ENCODE peak calls at places on chromosome 18, in ten cellular contexts. I is Peyer's patch, F is fibroblast of pulmonary artery, H is BJ, T is choroid plexus epithelial cell, L is heart left ventricle, E is right atrium auricular region, B is spleen, P is AG04450, Y is ovary. V is an unnamed sample.

GRCh38 chr18:8379187-8379941 is 229.9 kb upstream of the RAB12 start:
- DNase-seq in I (no peak), F (no peak), H (no peak), T (no peak), L (no peak), E (no peak), B (no peak), P (no peak), Y (no peak), V (no peak)

GRCh38 chr18:49486617-49486958 is 446 bp downstream of the C18orf32 start:
- DNase-seq in I (no peak), F (peak; percentile 17), H (no peak), T (peak; percentile 31), L (no peak), E (no peak), B (no peak), P (no peak), Y (no peak), V (peak; percentile 30)

GRCh38 chr18:25310045-25310444 is 41.9 kb downstream of the ZNF521 start:
- DNase-seq in I (no peak), F (peak; percentile 54), H (no peak), T (peak; percentile 72), L (no peak), E (no peak), B (no peak), P (no peak), Y (no peak), V (peak; percentile 64)

GRCh38 chr18:22871809-22872525 is 61.2 kb upstream of the RBBP8 start:
- DNase-seq in I (no peak), F (peak; percentile 51), H (no peak), T (peak; percentile 71), L (no peak), E (no peak), B (no peak), P (no peak), Y (no peak), V (peak; percentile 42)

GRCh38 chr18:31120594-31120993 is 18.4 kb upstream of the DSC2 start:
- DNase-seq in I (no peak), F (no peak), H (no peak), T (no peak), L (no peak), E (no peak), B (no peak), P (no peak), Y (no peak), V (no peak)

GRCh38 chr18:58892536-58892935 is 27.9 kb downstream of the ZNF532 start:
- DNase-seq in I (no peak), F (no peak), H (no peak), T (no peak), L (no peak), E (no peak), B (no peak), P (no peak), Y (no peak), V (no peak)

GRCh38 chr18:3367491-3368091 is 82.4 kb upstream of the TGIF1 start:
- DNase-seq in I (no peak), F (peak; percentile 78), H (peak; percentile 67), T (peak; percentile 90), L (no peak), E (no peak), B (no peak), P (no peak), Y (no peak), V (peak; percentile 74)

GRCh38 chr18:53004798-53005197 is 664.8 kb downstream of the DCC start:
- DNase-seq in I (no peak), F (no peak), H (no peak), T (no peak), L (no peak), E (no peak), B (no peak), P (no peak), Y (no peak), V (no peak)

GRCh38 chr18:32956591-32957310 is 183.9 kb upstream of the KLHL14 start:
- DNase-seq in I (no peak), F (peak; percentile 70), H (no peak), T (peak; percentile 91), L (no peak), E (no peak), B (no peak), P (peak; percentile 2), Y (no peak), V (peak; percentile 86)

GRCh38 chr18:80159713-80160636 is 50.9 kb downstream of the ADNP2 start:
- DNase-seq in I (no peak), F (peak; percentile 51), H (no peak), T (peak; percentile 17), L (no peak), E (no peak), B (peak; percentile 86), P (no peak), Y (peak; percentile 36), V (peak; percentile 8)

GRCh38 chr18:34594243-34594642 is 115.9 kb upstream of the DTNA start:
- DNase-seq in I (no peak), F (no peak), H (no peak), T (no peak), L (no peak), E (no peak), B (no peak), P (no peak), Y (no peak), V (no peak)

GRCh38 chr18:51137051-51137729 is 60.3 kb downstream of the MEX3C start:
- DNase-seq in I (no peak), F (no peak), H (no peak), T (peak; percentile 68), L (no peak), E (no peak), B (no peak), P (no peak), Y (no peak), V (no peak)

GRCh38 chr18:33578371-33579146 is 540 bp downstream of the ASXL3 start:
- DNase-seq in I (peak; percentile 49), F (no peak), H (no peak), T (peak; percentile 10), L (peak; percentile 34), E (no peak), B (peak; percentile 68), P (no peak), Y (peak; percentile 79), V (no peak)

GRCh38 chr18:38801640-38802039 is 1236.0 kb upstream of the CELF4 start:
- DNase-seq in I (no peak), F (no peak), H (no peak), T (no peak), L (no peak), E (no peak), B (no peak), P (no peak), Y (no peak), V (no peak)

GRCh38 chr18:45787346-45787745 is 38.1 kb upstream of the SIGLEC15 start:
- DNase-seq in I (no peak), F (no peak), H (no peak), T (no peak), L (no peak), E (no peak), B (no peak), P (no peak), Y (no peak), V (no peak)

GRCh38 chr18:45793295-45793965 is 32.0 kb upstream of the SIGLEC15 start:
- DNase-seq in I (no peak), F (peak; percentile 81), H (peak; percentile 87), T (peak; percentile 86), L (no peak), E (no peak), B (no peak), P (peak; percentile 79), Y (no peak), V (peak; percentile 90)

GRCh38 chr18:45792551-45793294 is 32.8 kb upstream of the SIGLEC15 start:
- DNase-seq in I (no peak), F (peak; percentile 63), H (no peak), T (no peak), L (no peak), E (no peak), B (no peak), P (no peak), Y (no peak), V (peak; percentile 67)
- H3K4me3 ChIP-seq in I (no peak overlapping the region), F (no peak overlapping the region), H (no peak overlapping the region), T (no peak overlapping the region), L (no peak overlapping the region), E (no peak overlapping the region), B (no peak overlapping the region), P (no peak overlapping the region), Y (no peak overlapping the region), V (no peak overlapping the region)

GRCh38 chr18:76875390-76876330 is 53.3 kb downstream of the ZNF236 start:
- DNase-seq in I (peak; percentile 66), F (peak; percentile 55), H (no peak), T (peak; percentile 72), L (no peak), E (no peak), B (no peak), P (no peak), Y (no peak), V (peak; percentile 47)
- TF ChIP-seq CTCF in I (peak; percentile 58), F (peak; percentile 68), H (peak; percentile 65), T (peak; percentile 76), L (peak; percentile 30), E (peak; percentile 61), B (peak; percentile 48), P (peak; percentile 69), Y (peak; percentile 27), V (peak; percentile 68)

DNA sequence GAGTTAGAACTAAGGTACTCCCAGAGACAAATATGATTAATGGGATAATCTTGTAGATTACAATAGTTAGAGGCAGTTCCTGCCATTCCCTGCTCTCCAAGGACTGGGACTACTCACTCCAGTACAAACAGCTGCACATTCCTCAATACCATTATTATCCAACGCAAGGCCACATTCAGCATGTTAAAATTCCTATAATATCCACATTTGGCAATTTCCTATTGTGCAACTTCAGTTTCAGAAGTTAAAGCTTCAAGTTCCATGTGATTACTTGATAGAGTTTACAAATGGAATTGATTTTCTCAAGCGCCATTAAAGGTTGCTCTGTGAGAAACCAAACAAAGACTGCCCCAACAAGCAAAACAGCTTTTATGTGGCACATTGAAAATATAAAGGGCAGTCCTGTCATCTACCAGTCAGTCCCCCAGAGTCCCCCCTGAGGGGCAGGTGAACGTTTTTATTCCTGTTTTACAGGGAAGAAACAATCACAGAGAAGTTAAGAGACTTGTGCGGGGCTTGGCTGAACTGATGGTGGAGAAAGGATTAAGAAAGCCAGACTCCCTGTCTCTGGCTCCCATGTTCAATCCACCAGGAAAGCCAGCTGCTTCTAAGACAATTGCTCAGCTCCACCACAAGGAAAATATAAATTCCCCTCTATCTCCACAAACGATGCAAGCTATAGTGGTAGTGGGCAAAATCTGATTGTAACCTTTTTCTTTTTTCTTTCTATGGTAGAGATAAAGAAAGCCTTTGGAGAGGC is 72.6 kb downstream of the TXNL1 start:
- DNase-seq in I (no peak), F (peak; percentile 93), H (peak; percentile 95), T (peak; percentile 65), L (no peak), E (no peak), B (no peak), P (peak; percentile 72), Y (no peak), V (peak; percentile 98)
- H3K4me3 ChIP-seq in I (no peak overlapping the region), F (no peak overlapping the region), H (no peak overlapping the region), T (no peak overlapping the region), L (no peak overlapping the region), E (no peak overlapping the region), B (no peak overlapping the region), P (no peak overlapping the region), Y (no peak overlapping the region), V (no peak overlapping the region)

DNA sequence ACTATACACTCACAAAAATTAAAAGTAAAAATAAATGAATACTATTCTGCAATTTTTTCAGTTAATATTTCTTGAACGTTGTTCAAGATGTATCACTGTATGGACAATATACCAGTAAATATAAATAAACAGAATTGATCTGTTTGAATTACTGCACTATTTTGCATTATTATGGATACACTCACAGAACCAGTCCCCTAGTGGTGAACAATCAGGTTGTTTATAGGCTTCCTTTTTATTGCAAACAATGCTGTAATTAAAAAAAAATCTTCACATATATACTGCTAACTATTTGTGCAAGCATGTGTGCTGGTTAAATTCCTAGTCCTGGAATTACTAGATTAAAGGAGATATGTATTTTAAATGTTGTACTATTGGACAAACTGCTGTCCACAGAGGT is 306.0 kb downstream of the FBXO15 start:
- DNase-seq in I (no peak), F (peak; percentile 17), H (no peak), T (peak; percentile 38), L (no peak), E (no peak), B (no peak), P (no peak), Y (no peak), V (no peak)
- TF ChIP-seq CTCF in I (no peak), F (peak; percentile 42), H (peak; percentile 35), T (peak; percentile 56), L (no peak), E (peak; percentile 34), B (no peak), P (peak; percentile 40), Y (no peak), V (peak; percentile 43)

V was measured in fibroblast of the aortic adventitia.